ENCODE peak calls at places on chromosomes 1 and 21, in six cellular contexts. Q, U, J, D, K and C are unnamed samples.

GRCh38 chr1:115251856-115252255 is 86.2 kb downstream of the NGF start:
- DNase-seq in Q (no peak), U (peak), J (peak), D (peak), K (no peak), C (peak)

GRCh38 chr1:230186003-230186863 is 119.2 kb downstream of the GALNT2 start:
- DNase-seq in Q (no peak), U (peak), J (peak), D (no peak), K (no peak), C (peak)

GRCh38 chr1:226405411-226405988 is 2.4 kb downstream of the PARP1 start:
- DNase-seq in Q (no peak), U (no peak), J (no peak), D (no peak), K (no peak), C (no peak)

GRCh38 chr1:36769886-36770830 is 264.2 kb downstream of the GRIK3 start:
- DNase-seq in Q (peak), U (no peak), J (no peak), D (no peak), K (no peak), C (no peak)

GRCh38 chr1:115219937-115220336 is 118.1 kb downstream of the NGF start:
- DNase-seq in Q (peak), U (no peak), J (no peak), D (no peak), K (no peak), C (peak)

GRCh38 chr1:113542221-113542701 is 151.9 kb downstream of the MAGI3 start:
- DNase-seq in Q (no peak), U (peak), J (peak), D (no peak), K (no peak), C (peak)

GRCh38 chr1:151158311-151158710 is 1.9 kb downstream of the TNFAIP8L2 start:
- DNase-seq in Q (no peak), U (no peak), J (no peak), D (no peak), K (no peak), C (no peak)

GRCh38 chr21:25350056-25350455 is 257.2 kb downstream of the MRPL39 start:
- DNase-seq in Q (no peak), U (peak), J (peak), D (no peak), K (no peak), C (peak)

GRCh38 chr1:212186427-212187207 is 98.6 kb upstream of the PPP2R5A start:
- DNase-seq in Q (no peak), U (no peak), J (no peak), D (no peak), K (no peak), C (peak)

GRCh38 chr1:94309829-94310569 is 72.6 kb upstream of the ARHGAP29 start:
- DNase-seq in Q (no peak), U (no peak), J (no peak), D (no peak), K (no peak), C (no peak)

GRCh38 chr1:152533327-152533938 is 19.2 kb downstream of the CRCT1 start:
- DNase-seq in Q (no peak), U (no peak), J (peak), D (no peak), K (no peak), C (peak)
- TF ChIP-seq CTCF in Q (no peak), U (peak), J (peak), D (peak), K (peak), C (peak)

DNA sequence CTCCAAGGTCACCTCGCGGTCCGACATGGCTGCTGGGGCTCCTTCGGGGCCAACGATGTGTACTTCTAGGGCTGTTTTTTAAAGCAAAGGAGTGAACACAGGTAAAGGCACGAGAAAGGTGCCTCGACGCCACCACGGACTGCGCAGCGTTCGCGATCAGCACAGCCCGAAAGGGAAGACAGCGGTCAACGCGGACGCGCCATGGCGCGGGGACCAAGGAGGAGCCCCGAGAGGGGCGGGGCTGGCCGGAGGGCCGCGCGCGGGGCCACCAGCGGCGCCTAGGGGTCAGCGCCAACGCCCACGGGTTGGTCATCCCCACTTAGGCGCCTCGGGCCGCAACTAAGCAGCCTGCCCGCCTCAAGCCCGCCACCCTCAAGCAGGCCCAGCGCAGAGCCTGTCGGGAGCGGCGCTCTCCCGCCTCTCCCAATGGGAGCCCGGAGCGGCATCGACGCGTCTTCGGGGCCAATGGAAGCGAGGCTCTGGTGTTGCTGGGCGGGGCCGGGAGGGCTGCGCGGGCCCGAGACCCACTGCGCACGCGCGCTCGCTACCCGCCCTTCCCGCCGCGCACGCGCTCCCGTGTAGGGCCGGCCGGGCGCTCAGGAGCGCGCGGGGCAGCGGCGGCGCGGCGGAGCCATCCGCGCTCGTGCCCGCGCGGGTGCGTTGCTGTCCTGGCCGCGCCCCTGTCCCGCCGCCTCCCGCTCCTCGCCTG is at the start of gene DIP2A:
- DNase-seq in Q (peak), U (peak), J (peak), D (peak), K (peak), C (peak)
- H3K4me3 ChIP-seq in Q (peak), U (peak), J (peak), D (peak), K (peak), C (peak)

DNA sequence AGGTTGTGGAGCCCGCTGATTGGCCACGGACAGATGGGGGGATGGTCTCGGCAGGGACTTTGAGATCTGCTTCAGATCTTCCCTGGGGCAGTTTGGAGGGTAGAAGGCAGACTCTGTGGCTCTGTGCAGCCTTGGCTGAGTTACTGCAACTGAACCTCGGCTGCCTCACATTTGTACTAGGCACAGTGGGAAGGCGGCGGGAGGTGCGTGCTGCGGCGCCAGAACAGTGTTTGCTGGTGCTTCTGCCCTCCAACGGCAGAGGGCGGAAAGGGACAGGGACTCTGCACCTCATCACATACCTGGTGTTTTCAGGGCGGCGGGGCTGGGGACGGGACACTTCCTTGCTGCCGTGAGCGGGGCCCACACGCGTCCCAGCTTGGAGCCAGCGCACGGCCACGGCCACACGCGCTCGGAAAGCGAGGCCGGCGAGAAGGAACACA is 26.2 kb downstream of the SLC66A1 start:
- DNase-seq in Q (no peak), U (no peak), J (no peak), D (no peak), K (no peak), C (peak)
- TF ChIP-seq CTCF in Q (no peak), U (peak), J (no peak), D (no peak), K (peak), C (no peak)

GRCh38 chr1:23422313-23422877 is 2.2 kb downstream of the TCEA3 start:
- DNase-seq in Q (peak), U (peak), J (peak), D (no peak), K (no peak), C (peak)
- H3K4me3 ChIP-seq in Q (peak), U (no peak), J (no peak), D (no peak), K (peak), C (no peak)

GRCh38 chr1:37919277-37919676 is 27.6 kb downstream of the INPP5B start:
- DNase-seq in Q (no peak), U (peak), J (peak), D (no peak), K (no peak), C (peak)
- TF ChIP-seq CTCF in Q (no peak), U (peak), J (peak), D (peak), K (no peak), C (peak)

GRCh38 chr1:3922851-3923250 is 22.8 kb upstream of the C1orf174 start:
- DNase-seq in Q (no peak), U (no peak), J (no peak), D (no peak), K (no peak), C (no peak)
- H3K4me3 ChIP-seq in Q (no peak), U (no peak), J (no peak), D (no peak), K (no peak), C (no peak)